ENCODE peak calls at places on chromosomes 7 and 10, in eight cellular contexts. One of them, this sample, is unnamed.

GRCh38 chr10:86597306-86597705 is 57.0 kb upstream of the OPN4 start:
- DNase-seq in fibroblast of lung: no peak
- DNase-seq in mammary epithelial cell: no peak
- DNase-seq in astrocyte: no peak
- DNase-seq in PC-3: no peak
- DNase-seq in psoas muscle: no peak
- DNase-seq in hepatocyte: no peak
- DNase-seq in left ventricle myocardium inferior: no peak
- DNase-seq in this sample: no peak

GRCh38 chr10:68271104-68271882 is 39.4 kb upstream of the ATOH7 start:
- DNase-seq in fibroblast of lung: no peak
- DNase-seq in mammary epithelial cell: no peak
- DNase-seq in astrocyte: peak
- DNase-seq in PC-3: no peak
- DNase-seq in psoas muscle: no peak
- DNase-seq in hepatocyte: peak
- DNase-seq in left ventricle myocardium inferior: no peak
- DNase-seq in this sample: no peak

GRCh38 chr10:75497997-75498797 is 66.8 kb downstream of the LRMDA start:
- DNase-seq in fibroblast of lung: peak
- DNase-seq in mammary epithelial cell: no peak
- DNase-seq in astrocyte: peak
- DNase-seq in PC-3: peak
- DNase-seq in psoas muscle: peak
- DNase-seq in hepatocyte: peak
- DNase-seq in left ventricle myocardium inferior: no peak
- DNase-seq in this sample: no peak

GRCh38 chr10:131979336-131979735 is 2.4 kb downstream of the BNIP3 start:
- DNase-seq in fibroblast of lung: no peak
- DNase-seq in mammary epithelial cell: no peak
- DNase-seq in astrocyte: no peak
- DNase-seq in PC-3: no peak
- DNase-seq in psoas muscle: no peak
- DNase-seq in hepatocyte: no peak
- DNase-seq in left ventricle myocardium inferior: no peak
- DNase-seq in this sample: no peak

GRCh38 chr10:24209421-24209770 is 458 bp downstream of the KIAA1217 start:
- DNase-seq in fibroblast of lung: peak
- DNase-seq in mammary epithelial cell: peak
- DNase-seq in astrocyte: peak
- DNase-seq in PC-3: peak
- DNase-seq in psoas muscle: peak
- DNase-seq in hepatocyte: peak
- DNase-seq in left ventricle myocardium inferior: no peak
- DNase-seq in this sample: no peak

GRCh38 chr10:86365346-86366032 is 1.1 kb downstream of the GRID1 start:
- DNase-seq in fibroblast of lung: no peak
- DNase-seq in mammary epithelial cell: no peak
- DNase-seq in astrocyte: no peak
- DNase-seq in PC-3: no peak
- DNase-seq in psoas muscle: no peak
- DNase-seq in hepatocyte: no peak
- DNase-seq in left ventricle myocardium inferior: no peak
- DNase-seq in this sample: no peak

GRCh38 chr10:47167591-47167990 is 132.4 kb upstream of the GDF10 start:
- DNase-seq in fibroblast of lung: no peak
- DNase-seq in mammary epithelial cell: no peak
- DNase-seq in astrocyte: no peak
- DNase-seq in PC-3: no peak
- DNase-seq in psoas muscle: no peak
- DNase-seq in hepatocyte: no peak
- DNase-seq in left ventricle myocardium inferior: no peak
- DNase-seq in this sample: no peak

GRCh38 chr10:2928219-2928840 is 139.0 kb upstream of the PFKP start:
- DNase-seq in fibroblast of lung: peak
- DNase-seq in mammary epithelial cell: peak
- DNase-seq in astrocyte: no peak
- DNase-seq in PC-3: peak
- DNase-seq in psoas muscle: peak
- DNase-seq in hepatocyte: peak
- DNase-seq in left ventricle myocardium inferior: peak
- DNase-seq in this sample: no peak

GRCh38 chr10:86291616-86292340 is 74.8 kb downstream of the GRID1 start:
- DNase-seq in fibroblast of lung: no peak
- DNase-seq in mammary epithelial cell: no peak
- DNase-seq in astrocyte: no peak
- DNase-seq in PC-3: no peak
- DNase-seq in psoas muscle: no peak
- DNase-seq in hepatocyte: no peak
- DNase-seq in left ventricle myocardium inferior: no peak
- DNase-seq in this sample: no peak

GRCh38 chr7:27096756-27097514 is 1.1 kb upstream of the HOXA1 start:
- DNase-seq in fibroblast of lung: peak
- DNase-seq in mammary epithelial cell: peak
- DNase-seq in astrocyte: peak
- DNase-seq in PC-3: peak
- DNase-seq in psoas muscle: peak
- DNase-seq in hepatocyte: no peak
- DNase-seq in left ventricle myocardium inferior: no peak
- DNase-seq in this sample: no peak

GRCh38 chr7:81484266-81484665 is 285.6 kb downstream of the HGF start:
- DNase-seq in fibroblast of lung: peak
- DNase-seq in mammary epithelial cell: peak
- DNase-seq in astrocyte: peak
- DNase-seq in PC-3: no peak
- DNase-seq in psoas muscle: peak
- DNase-seq in hepatocyte: peak
- DNase-seq in left ventricle myocardium inferior: peak
- DNase-seq in this sample: no peak

GRCh38 chr7:81482600-81483186 is 287.2 kb downstream of the HGF start:
- DNase-seq in fibroblast of lung: peak
- DNase-seq in mammary epithelial cell: no peak
- DNase-seq in astrocyte: peak
- DNase-seq in PC-3: peak
- DNase-seq in psoas muscle: no peak
- DNase-seq in hepatocyte: no peak
- DNase-seq in left ventricle myocardium inferior: no peak
- DNase-seq in this sample: no peak

GRCh38 chr7:81478664-81479063 is 291.2 kb downstream of the HGF start:
- DNase-seq in fibroblast of lung: no peak
- DNase-seq in mammary epithelial cell: no peak
- DNase-seq in astrocyte: no peak
- DNase-seq in PC-3: peak
- DNase-seq in psoas muscle: no peak
- DNase-seq in hepatocyte: peak
- DNase-seq in left ventricle myocardium inferior: no peak
- DNase-seq in this sample: no peak
- H3K4me3 ChIP-seq in fibroblast of lung: no peak
- H3K4me3 ChIP-seq in mammary epithelial cell: no peak
- H3K4me3 ChIP-seq in astrocyte: no peak
- H3K4me3 ChIP-seq in PC-3: no peak
- H3K4me3 ChIP-seq in psoas muscle: no peak
- H3K4me3 ChIP-seq in hepatocyte: no peak
- H3K4me3 ChIP-seq in left ventricle myocardium inferior: no peak
- H3K4me3 ChIP-seq in this sample: no peak

GRCh38 chr10:30190831-30191552 is 131.6 kb upstream of the JCAD start:
- DNase-seq in fibroblast of lung: no peak
- DNase-seq in mammary epithelial cell: no peak
- DNase-seq in astrocyte: no peak
- DNase-seq in PC-3: no peak
- DNase-seq in psoas muscle: no peak
- DNase-seq in hepatocyte: peak
- DNase-seq in left ventricle myocardium inferior: no peak
- DNase-seq in this sample: no peak
- H3K27ac ChIP-seq in fibroblast of lung: no peak
- H3K27ac ChIP-seq in mammary epithelial cell: no peak
- H3K27ac ChIP-seq in astrocyte: no peak
- H3K27ac ChIP-seq in PC-3: no peak
- H3K27ac ChIP-seq in psoas muscle: no peak
- H3K27ac ChIP-seq in hepatocyte: no peak
- H3K27ac ChIP-seq in left ventricle myocardium inferior: no peak
- H3K27ac ChIP-seq in this sample: no peak

GRCh38 chr7:108247646-108248045 is 117.5 kb upstream of the LAMB4 start:
- DNase-seq in fibroblast of lung: no peak
- DNase-seq in mammary epithelial cell: peak
- DNase-seq in astrocyte: peak
- DNase-seq in PC-3: peak
- DNase-seq in psoas muscle: no peak
- DNase-seq in hepatocyte: no peak
- DNase-seq in left ventricle myocardium inferior: no peak
- DNase-seq in this sample: no peak

GRCh38 chr7:108248418-108248817 is 118.3 kb upstream of the LAMB4 start:
- DNase-seq in fibroblast of lung: no peak
- DNase-seq in mammary epithelial cell: no peak
- DNase-seq in astrocyte: no peak
- DNase-seq in PC-3: no peak
- DNase-seq in psoas muscle: no peak
- DNase-seq in hepatocyte: no peak
- DNase-seq in left ventricle myocardium inferior: no peak
- DNase-seq in this sample: no peak

GRCh38 chr7:108244110-108244509 is 113.9 kb upstream of the LAMB4 start:
- DNase-seq in fibroblast of lung: no peak
- DNase-seq in mammary epithelial cell: no peak
- DNase-seq in astrocyte: no peak
- DNase-seq in PC-3: no peak
- DNase-seq in psoas muscle: no peak
- DNase-seq in hepatocyte: no peak
- DNase-seq in left ventricle myocardium inferior: no peak
- DNase-seq in this sample: no peak

GRCh38 chr7:108245523-108246226 is 115.5 kb upstream of the LAMB4 start:
- DNase-seq in fibroblast of lung: no peak
- DNase-seq in mammary epithelial cell: no peak
- DNase-seq in astrocyte: no peak
- DNase-seq in PC-3: no peak
- DNase-seq in psoas muscle: no peak
- DNase-seq in hepatocyte: no peak
- DNase-seq in left ventricle myocardium inferior: no peak
- DNase-seq in this sample: no peak

GRCh38 chr7:108246227-108246837 is 116.2 kb upstream of the LAMB4 start:
- DNase-seq in fibroblast of lung: peak
- DNase-seq in mammary epithelial cell: peak
- DNase-seq in astrocyte: peak
- DNase-seq in PC-3: peak
- DNase-seq in psoas muscle: peak
- DNase-seq in hepatocyte: peak
- DNase-seq in left ventricle myocardium inferior: no peak
- DNase-seq in this sample: no peak
- TF ChIP-seq CTCF in fibroblast of lung: peak
- TF ChIP-seq CTCF in mammary epithelial cell: peak
- TF ChIP-seq CTCF in astrocyte: no peak
- TF ChIP-seq CTCF in PC-3: no peak
- TF ChIP-seq CTCF in psoas muscle: no peak
- TF ChIP-seq CTCF in hepatocyte: no peak
- TF ChIP-seq CTCF in left ventricle myocardium inferior: no peak
- TF ChIP-seq CTCF in this sample: no peak

GRCh38 chr7:54932818-54933543 is 85.8 kb upstream of the EGFR start:
- DNase-seq in fibroblast of lung: peak
- DNase-seq in mammary epithelial cell: peak
- DNase-seq in astrocyte: peak
- DNase-seq in PC-3: peak
- DNase-seq in psoas muscle: peak
- DNase-seq in hepatocyte: peak
- DNase-seq in left ventricle myocardium inferior: peak
- DNase-seq in this sample: peak

GRCh38 chr7:54931532-54931931 is 87.3 kb upstream of the EGFR start:
- DNase-seq in fibroblast of lung: no peak
- DNase-seq in mammary epithelial cell: no peak
- DNase-seq in astrocyte: no peak
- DNase-seq in PC-3: no peak
- DNase-seq in psoas muscle: no peak
- DNase-seq in hepatocyte: no peak
- DNase-seq in left ventricle myocardium inferior: no peak
- DNase-seq in this sample: no peak

DNA sequence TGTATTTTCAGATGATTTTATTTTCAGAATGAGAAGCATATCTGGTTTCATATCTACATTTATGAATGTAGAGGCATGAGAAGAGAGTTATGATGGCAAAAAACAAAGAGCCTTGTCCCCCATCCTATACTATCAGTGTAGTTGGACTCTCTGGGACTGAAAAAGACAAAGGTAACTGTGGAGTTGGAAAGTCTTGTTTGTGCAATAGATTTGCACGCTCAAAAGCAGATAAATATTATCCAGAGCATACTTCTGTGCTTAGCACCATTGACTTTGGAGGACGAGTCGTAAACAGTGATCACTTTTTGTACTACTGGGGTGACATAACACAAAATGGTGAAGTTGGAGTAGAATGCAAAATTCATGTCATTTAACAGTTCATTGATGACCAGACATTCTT is 85.2 kb upstream of the EGFR start:
- DNase-seq in fibroblast of lung: no peak
- DNase-seq in mammary epithelial cell: no peak
- DNase-seq in astrocyte: no peak
- DNase-seq in PC-3: no peak
- DNase-seq in psoas muscle: no peak
- DNase-seq in hepatocyte: no peak
- DNase-seq in left ventricle myocardium inferior: no peak
- DNase-seq in this sample: no peak
- H3K4me3 ChIP-seq in fibroblast of lung: peak
- H3K4me3 ChIP-seq in mammary epithelial cell: peak
- H3K4me3 ChIP-seq in astrocyte: peak
- H3K4me3 ChIP-seq in PC-3: peak
- H3K4me3 ChIP-seq in psoas muscle: peak
- H3K4me3 ChIP-seq in hepatocyte: peak
- H3K4me3 ChIP-seq in left ventricle myocardium inferior: peak
- H3K4me3 ChIP-seq in this sample: peak

GRCh38 chr7:43619213-43620012 is 36.5 kb downstream of the STK17A start:
- DNase-seq in fibroblast of lung: no peak
- DNase-seq in mammary epithelial cell: no peak
- DNase-seq in astrocyte: no peak
- DNase-seq in PC-3: peak
- DNase-seq in psoas muscle: no peak
- DNase-seq in hepatocyte: no peak
- DNase-seq in left ventricle myocardium inferior: no peak
- DNase-seq in this sample: no peak
- H3K27ac ChIP-seq in fibroblast of lung: no peak
- H3K27ac ChIP-seq in mammary epithelial cell: no peak
- H3K27ac ChIP-seq in astrocyte: no peak
- H3K27ac ChIP-seq in PC-3: peak
- H3K27ac ChIP-seq in psoas muscle: no peak
- H3K27ac ChIP-seq in hepatocyte: no peak
- H3K27ac ChIP-seq in left ventricle myocardium inferior: no peak
- H3K27ac ChIP-seq in this sample: no peak

GRCh38 chr7:47088329-47089067 is 493.4 kb downstream of the TNS3 start:
- DNase-seq in fibroblast of lung: peak
- DNase-seq in mammary epithelial cell: peak
- DNase-seq in astrocyte: peak
- DNase-seq in PC-3: peak
- DNase-seq in psoas muscle: peak
- DNase-seq in hepatocyte: peak
- DNase-seq in left ventricle myocardium inferior: peak
- DNase-seq in this sample: no peak
- TF ChIP-seq CTCF in fibroblast of lung: peak
- TF ChIP-seq CTCF in mammary epithelial cell: peak
- TF ChIP-seq CTCF in astrocyte: peak
- TF ChIP-seq CTCF in PC-3: peak
- TF ChIP-seq CTCF in psoas muscle: peak
- TF ChIP-seq CTCF in hepatocyte: peak
- TF ChIP-seq CTCF in left ventricle myocardium inferior: peak
- TF ChIP-seq CTCF in this sample: peak

GRCh38 chr10:119131512-119132240 is 27.8 kb downstream of the DENND10 start:
- DNase-seq in fibroblast of lung: peak
- DNase-seq in mammary epithelial cell: no peak
- DNase-seq in astrocyte: no peak
- DNase-seq in PC-3: no peak
- DNase-seq in psoas muscle: no peak
- DNase-seq in hepatocyte: no peak
- DNase-seq in left ventricle myocardium inferior: no peak
- DNase-seq in this sample: no peak
- H3K4me3 ChIP-seq in fibroblast of lung: no peak
- H3K4me3 ChIP-seq in mammary epithelial cell: no peak
- H3K4me3 ChIP-seq in astrocyte: no peak
- H3K4me3 ChIP-seq in PC-3: no peak
- H3K4me3 ChIP-seq in psoas muscle: peak
- H3K4me3 ChIP-seq in hepatocyte: no peak
- H3K4me3 ChIP-seq in left ventricle myocardium inferior: peak
- H3K4me3 ChIP-seq in this sample: peak

This sample was measured in thoracic aorta.